ENCODE peak calls at places on chromosomes 4 and X, in five cellular contexts. One of them, this sample, is unnamed.

GRCh38 chrX:9204560-9204959 is 170.6 kb upstream of the FAM9B start:
- DNase-seq in psoas muscle: no peak
- DNase-seq in Kasumi-1: no peak
- DNase-seq in body of pancreas: no peak
- DNase-seq in NCI-H1694: no peak
- DNase-seq in this sample: no peak

GRCh38 chr4:86319390-86319789 is 40.5 kb downstream of the MAPK10 start:
- DNase-seq in body of pancreas: no peak
- DNase-seq in NCI-H1694: no peak
- DNase-seq in psoas muscle: no peak
- DNase-seq in Kasumi-1: no peak
- DNase-seq in this sample: no peak

GRCh38 chrX:69102805-69103204 is 62.4 kb downstream of the PJA1 start:
- DNase-seq in body of pancreas: no peak
- DNase-seq in Kasumi-1: peak
- DNase-seq in psoas muscle: no peak
- DNase-seq in NCI-H1694: no peak
- DNase-seq in this sample: no peak

GRCh38 chrX:48737940-48738339 is 23.6 kb upstream of the GLOD5 start:
- DNase-seq in psoas muscle: no peak
- DNase-seq in Kasumi-1: no peak
- DNase-seq in NCI-H1694: no peak
- DNase-seq in body of pancreas: no peak
- DNase-seq in this sample: no peak

GRCh38 chr4:88689877-88690276 is 7.8 kb downstream of the NAP1L5 start:
- DNase-seq in body of pancreas: no peak
- DNase-seq in psoas muscle: no peak
- DNase-seq in NCI-H1694: no peak
- DNase-seq in Kasumi-1: no peak
- DNase-seq in this sample: no peak

GRCh38 chr4:6199344-6199921 is 916 bp downstream of the JAKMIP1 start:
- DNase-seq in NCI-H1694: no peak
- DNase-seq in body of pancreas: no peak
- DNase-seq in Kasumi-1: no peak
- DNase-seq in psoas muscle: no peak
- DNase-seq in this sample: no peak

GRCh38 chr4:88104902-88105610 is 53.4 kb downstream of the ABCG2 start:
- DNase-seq in psoas muscle: no peak
- DNase-seq in Kasumi-1: no peak
- DNase-seq in body of pancreas: no peak
- DNase-seq in NCI-H1694: no peak
- DNase-seq in this sample: no peak

GRCh38 chrX:13151806-13152510 is 107.5 kb upstream of the FAM9C start:
- DNase-seq in NCI-H1694: no peak
- DNase-seq in body of pancreas: no peak
- DNase-seq in Kasumi-1: no peak
- DNase-seq in psoas muscle: no peak
- DNase-seq in this sample: no peak

GRCh38 chr4:40176602-40177001 is 20.2 kb upstream of the RHOH start:
- DNase-seq in Kasumi-1: no peak
- DNase-seq in body of pancreas: peak
- DNase-seq in NCI-H1694: no peak
- DNase-seq in psoas muscle: no peak
- DNase-seq in this sample: no peak

GRCh38 chr4:187619319-187619718 is 376.3 kb upstream of the ZFP42 start:
- DNase-seq in body of pancreas: no peak
- DNase-seq in Kasumi-1: no peak
- DNase-seq in psoas muscle: no peak
- DNase-seq in NCI-H1694: no peak
- DNase-seq in this sample: no peak

GRCh38 chr4:76546282-76547166 is 111.5 kb downstream of the SHROOM3 start:
- DNase-seq in psoas muscle: no peak
- DNase-seq in Kasumi-1: no peak
- DNase-seq in body of pancreas: peak
- DNase-seq in NCI-H1694: no peak
- DNase-seq in this sample: no peak

GRCh38 chrX:99572711-99573110 is 837.4 kb downstream of the PCDH19 start:
- DNase-seq in psoas muscle: no peak
- DNase-seq in body of pancreas: no peak
- DNase-seq in NCI-H1694: no peak
- DNase-seq in Kasumi-1: no peak
- DNase-seq in this sample: no peak

GRCh38 chr4:18579222-18579621 is 557.7 kb upstream of the LCORL start:
- DNase-seq in body of pancreas: peak
- DNase-seq in Kasumi-1: no peak
- DNase-seq in psoas muscle: no peak
- DNase-seq in NCI-H1694: no peak
- DNase-seq in this sample: no peak

GRCh38 chr4:186701273-186701672 is 22.4 kb downstream of the FAT1 start:
- DNase-seq in body of pancreas: peak
- DNase-seq in NCI-H1694: no peak
- DNase-seq in psoas muscle: no peak
- DNase-seq in Kasumi-1: no peak
- DNase-seq in this sample: no peak

GRCh38 chr4:4425696-4426095 is 38.8 kb downstream of the NSG1 start:
- DNase-seq in NCI-H1694: no peak
- DNase-seq in body of pancreas: no peak
- DNase-seq in Kasumi-1: no peak
- DNase-seq in psoas muscle: no peak
- DNase-seq in this sample: no peak

This sample was measured in GDM1.